ENCODE peak calls at places on chromosomes 1 and 21, in five cellular contexts. E, A, U, G and I are unnamed samples.

GRCh38 chr1:16013220-16013907 is 4.5 kb downstream of the HSPB7 start:
- DNase-seq in E (peak), A (no peak), U (peak), G (peak), I (no peak)

GRCh38 chr21:31201144-31201543 is 142.9 kb downstream of the TIAM1 start:
- DNase-seq in E (no peak), A (no peak), U (peak), G (no peak), I (no peak)

GRCh38 chr1:65229201-65229600 is 80.1 kb upstream of the DNAJC6 start:
- DNase-seq in E (no peak), A (no peak), U (no peak), G (no peak), I (no peak)

GRCh38 chr1:228101994-228102790 is 933 bp downstream of the C1orf35 start:
- DNase-seq in E (peak), A (no peak), U (peak), G (peak), I (no peak)

GRCh38 chr1:201714542-201715276 is 114.2 kb upstream of the IPO9 start:
- DNase-seq in E (peak), A (peak), U (peak), G (peak), I (peak)

GRCh38 chr1:16026723-16027484 is 5.1 kb downstream of the CLCNKA start:
- DNase-seq in E (peak), A (peak), U (no peak), G (no peak), I (no peak)

GRCh38 chr1:28887835-28888682 is 26.3 kb upstream of the EPB41 start:
- DNase-seq in E (no peak), A (no peak), U (peak), G (peak), I (no peak)

GRCh38 chr1:184622136-184622823 is 132.4 kb downstream of the EDEM3 start:
- DNase-seq in E (peak), A (peak), U (peak), G (peak), I (peak)

GRCh38 chr1:90990779-90991178 is 31.1 kb downstream of the ZNF644 start:
- DNase-seq in E (no peak), A (no peak), U (no peak), G (no peak), I (no peak)

GRCh38 chr21:36909423-36909822 is 57.0 kb downstream of the HLCS start:
- DNase-seq in E (no peak), A (no peak), U (peak), G (no peak), I (no peak)

GRCh38 chr1:157073944-157074685 is 25.5 kb downstream of the ETV3L start:
- DNase-seq in E (peak), A (peak), U (peak), G (peak), I (no peak)

GRCh38 chr1:24416666-24417391 is 1.2 kb downstream of the NIPAL3 start:
- DNase-seq in E (no peak), A (no peak), U (peak), G (peak), I (peak)

GRCh38 chr1:59952065-59952464 is 25.5 kb upstream of the CYP2J2 start:
- DNase-seq in E (no peak), A (no peak), U (no peak), G (no peak), I (no peak)

GRCh38 chr1:185911978-185912377 is 177.8 kb downstream of the HMCN1 start:
- DNase-seq in E (no peak), A (no peak), U (no peak), G (no peak), I (no peak)

GRCh38 chr1:86419277-86419903 is 4.6 kb upstream of the CLCA2 start:
- DNase-seq in E (no peak), A (no peak), U (peak), G (peak), I (no peak)

GRCh38 chr1:178189814-178190213 is 95.9 kb downstream of the RASAL2 start:
- DNase-seq in E (no peak), A (peak), U (peak), G (peak), I (no peak)

GRCh38 chr1:109546311-109547109 is 1.9 kb upstream of the GNAI3 start:
- DNase-seq in E (peak), A (peak), U (peak), G (peak), I (peak)
- H3K4me3 ChIP-seq in E (peak), A (peak), U (peak), G (no peak), I (peak)

GRCh38 chr1:27394282-27394658 is 1.8 kb downstream of the GPR3 start:
- DNase-seq in E (no peak), A (no peak), U (no peak), G (no peak), I (no peak)

GRCh38 chr1:27393641-27394281 is 1.3 kb downstream of the GPR3 start:
- DNase-seq in E (no peak), A (no peak), U (no peak), G (no peak), I (no peak)

GRCh38 chr1:27392096-27392777 is at the start of gene GPR3:
- DNase-seq in E (peak), A (peak), U (peak), G (peak), I (peak)

GRCh38 chr1:27392778-27393635 is 585 bp downstream of the GPR3 start:
- DNase-seq in E (no peak), A (no peak), U (no peak), G (no peak), I (no peak)

DNA sequence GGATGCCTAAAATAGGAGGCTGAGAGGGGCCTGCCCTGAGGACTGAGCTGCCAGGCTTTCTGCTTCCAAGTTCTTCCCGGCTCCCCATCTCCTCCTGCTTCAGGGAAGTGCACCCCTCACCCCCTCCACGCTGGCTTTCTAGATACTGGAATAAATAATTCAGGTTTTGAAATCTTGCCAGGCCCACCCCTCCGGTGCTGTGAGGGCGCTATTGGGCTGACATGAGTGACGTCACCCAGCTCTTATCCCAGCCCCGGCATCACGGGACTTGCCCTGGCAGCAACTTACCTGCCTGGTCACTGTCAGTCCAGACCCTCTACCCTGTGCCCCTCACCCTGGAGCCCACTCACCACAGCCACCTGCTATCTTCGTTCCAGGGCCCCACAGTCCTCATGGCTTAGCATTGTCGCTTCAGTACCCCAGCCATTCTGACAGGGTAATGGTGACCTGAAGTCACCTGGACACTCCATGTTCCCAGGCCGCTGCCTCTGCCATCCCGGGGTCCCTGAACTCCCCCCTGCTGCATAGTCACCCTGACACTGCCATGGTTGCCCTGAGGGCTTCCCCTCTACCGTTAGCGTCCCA is 819 bp upstream of the GPR3 start:
- DNase-seq in E (no peak), A (no peak), U (peak), G (no peak), I (no peak)
- H3K4me3 ChIP-seq in E (peak), A (peak), U (peak), G (no peak), I (peak)

DNA sequence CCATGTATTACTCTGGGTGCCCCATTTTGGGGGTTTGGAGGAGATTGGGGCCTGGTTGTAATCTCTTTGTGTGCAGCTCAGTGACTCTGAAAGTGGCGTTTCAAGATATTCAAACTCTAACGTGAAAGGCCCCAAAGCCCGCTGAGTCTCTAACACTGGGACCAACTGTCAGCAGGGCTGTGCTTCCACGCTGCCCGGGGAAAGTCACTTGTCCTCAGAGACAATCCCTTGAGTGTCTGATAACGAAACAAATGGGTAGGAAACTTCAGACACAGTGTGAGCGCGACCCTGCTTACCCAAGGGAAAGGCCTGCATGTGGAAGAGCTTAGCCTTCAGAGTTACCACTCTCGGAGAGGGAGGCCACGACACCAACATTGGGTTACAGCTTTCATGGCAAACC is 832 bp downstream of the UBASH3A start:
- DNase-seq in E (no peak), A (no peak), U (no peak), G (no peak), I (no peak)
- H3K4me3 ChIP-seq in E (no peak), A (no peak), U (no peak), G (no peak), I (no peak)

DNA sequence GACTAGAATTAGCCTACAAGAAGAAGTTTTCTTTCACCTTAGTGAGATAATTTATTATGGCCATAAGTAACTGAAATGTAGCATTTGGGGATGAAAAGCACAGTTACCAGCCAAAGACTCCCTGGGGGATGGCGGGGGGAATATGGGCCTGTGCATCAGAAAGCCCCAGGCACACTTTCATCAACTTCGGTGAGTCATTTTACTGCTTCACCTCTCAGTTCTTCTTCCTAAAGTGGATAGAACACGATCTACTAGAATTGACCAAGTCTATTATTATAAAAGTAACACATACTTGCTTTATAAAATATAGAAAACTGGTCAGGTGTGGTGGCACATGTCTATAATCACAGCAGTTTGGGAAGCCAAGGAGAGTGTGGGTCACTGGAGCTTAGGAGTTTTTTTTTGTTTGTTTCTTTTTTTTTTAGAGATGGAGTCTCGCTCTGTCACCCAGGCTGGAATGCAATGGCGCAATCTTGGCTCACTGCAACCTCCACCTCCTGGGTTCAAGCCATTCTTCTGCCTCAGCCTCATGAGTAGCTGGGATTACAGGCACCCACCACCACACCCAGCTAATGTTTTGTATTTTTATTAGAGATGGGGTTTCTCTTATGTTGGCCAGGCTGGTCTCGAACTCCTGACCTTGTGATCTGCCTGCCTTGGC is 141.8 kb downstream of the ZZZ3 start:
- DNase-seq in E (no peak), A (no peak), U (peak), G (no peak), I (peak)
- H3K4me3 ChIP-seq in E (no peak), A (no peak), U (no peak), G (no peak), I (no peak)

DNA sequence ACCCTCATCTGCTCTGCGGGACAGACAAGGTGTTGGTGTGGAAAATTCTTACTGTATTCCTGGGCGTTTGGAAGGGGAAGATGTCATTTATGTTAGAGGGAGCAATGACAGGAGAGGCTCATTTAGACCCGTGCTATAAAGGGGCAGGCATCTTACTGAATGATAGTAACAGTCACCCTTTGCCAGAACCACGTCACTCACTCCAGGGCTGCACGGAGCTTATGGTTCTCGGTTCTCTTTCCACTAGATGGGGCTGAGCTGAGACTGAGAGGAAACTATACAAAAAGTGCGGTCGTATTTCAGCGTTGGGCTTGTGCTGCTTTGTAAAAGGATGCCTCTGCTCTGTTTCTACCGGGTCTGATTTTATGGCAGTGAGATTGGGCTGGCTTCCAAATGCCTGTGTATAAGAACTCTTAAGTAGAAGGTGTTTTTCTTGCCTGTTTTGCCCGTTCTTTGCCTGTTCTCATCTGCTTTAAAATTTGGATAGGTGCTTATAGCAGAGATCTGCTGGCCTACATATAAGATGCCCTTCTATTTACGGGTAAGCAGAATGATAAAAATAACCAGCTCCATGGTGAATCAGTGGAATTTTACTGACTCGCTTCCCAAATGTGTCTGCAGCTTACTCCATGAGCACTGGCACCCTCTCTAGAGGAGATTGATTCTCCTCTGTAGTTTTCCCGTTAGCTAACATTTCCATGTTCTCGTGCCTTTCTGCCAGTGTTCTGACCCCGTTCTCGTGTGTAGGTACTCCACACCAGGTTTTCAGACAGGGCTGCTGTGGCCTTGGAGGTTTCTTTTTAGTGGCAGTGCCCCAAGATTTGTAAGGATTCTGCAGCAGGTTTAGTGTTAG is 55.9 kb downstream of the MRPS6 start:
- DNase-seq in E (peak), A (peak), U (peak), G (peak), I (peak)
- H3K4me3 ChIP-seq in E (peak), A (peak), U (peak), G (no peak), I (peak)

DNA sequence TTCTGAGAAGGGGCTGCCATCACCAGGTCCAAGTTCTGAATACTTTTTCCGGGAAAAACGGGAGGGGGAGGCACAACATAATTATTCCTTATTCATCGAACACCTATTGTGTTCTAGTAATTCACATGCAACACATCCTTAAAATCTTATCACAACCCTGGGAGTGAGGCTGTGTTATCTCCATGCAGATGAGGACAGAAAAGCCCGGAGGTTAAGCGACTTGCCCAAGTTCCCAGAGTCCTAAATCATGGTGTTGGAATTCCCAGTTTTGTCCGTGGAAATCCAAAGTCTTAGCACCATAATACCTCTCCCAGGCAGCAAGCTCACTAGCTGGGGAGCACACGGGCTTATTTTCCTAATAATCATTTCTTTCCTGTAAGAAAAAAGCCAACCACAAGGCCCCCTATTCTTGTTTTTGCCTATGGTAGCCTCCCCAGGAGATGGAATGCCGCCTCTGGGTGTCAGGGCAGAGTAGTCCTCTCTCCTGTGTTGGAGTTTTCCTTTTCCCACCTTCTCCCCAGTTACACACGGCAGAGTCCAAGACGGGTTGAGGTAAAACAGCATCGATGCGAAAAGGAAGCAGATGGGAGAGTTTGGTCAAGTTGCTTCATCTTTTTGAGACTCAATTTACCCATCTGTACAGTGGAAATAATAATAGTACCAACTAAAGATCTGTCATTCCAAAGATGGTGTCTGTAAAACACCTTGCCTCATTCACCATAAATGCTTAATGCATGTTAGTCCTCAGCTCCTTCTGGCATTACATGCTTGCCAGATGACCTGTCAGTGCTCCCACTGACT is 228.0 kb upstream of the TMEM51 start:
- DNase-seq in E (no peak), A (no peak), U (no peak), G (no peak), I (no peak)
- H3K4me3 ChIP-seq in E (peak), A (peak), U (peak), G (no peak), I (peak)

GRCh38 chr1:75550559-75550958 is 60.4 kb downstream of the SLC44A5 start:
- DNase-seq in E (no peak), A (no peak), U (no peak), G (no peak), I (no peak)
- H3K4me3 ChIP-seq in E (no peak), A (no peak), U (no peak), G (no peak), I (no peak)

DNA sequence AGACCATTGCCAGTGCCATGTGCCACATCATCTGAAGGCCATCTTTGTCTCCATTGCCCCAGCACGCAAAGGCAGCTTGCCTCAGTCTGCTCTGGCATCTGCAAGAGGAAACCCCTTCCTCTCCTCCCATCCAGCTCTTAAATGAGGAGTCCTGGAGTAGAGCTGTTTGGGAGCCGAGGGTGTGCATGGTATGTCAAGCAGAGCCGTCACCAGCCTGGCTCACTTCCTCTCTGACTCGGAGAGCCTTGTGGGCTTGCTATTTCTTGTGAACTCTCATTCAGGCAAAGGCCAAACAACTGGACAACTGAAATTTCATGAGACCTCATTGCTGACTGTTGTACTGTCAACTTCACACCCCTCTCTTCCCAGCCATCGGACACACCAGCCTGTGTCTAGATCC is 143.9 kb downstream of the SIPA1L2 start:
- DNase-seq in E (peak), A (no peak), U (no peak), G (no peak), I (no peak)
- H3K4me3 ChIP-seq in E (no peak), A (no peak), U (no peak), G (no peak), I (no peak)

DNA sequence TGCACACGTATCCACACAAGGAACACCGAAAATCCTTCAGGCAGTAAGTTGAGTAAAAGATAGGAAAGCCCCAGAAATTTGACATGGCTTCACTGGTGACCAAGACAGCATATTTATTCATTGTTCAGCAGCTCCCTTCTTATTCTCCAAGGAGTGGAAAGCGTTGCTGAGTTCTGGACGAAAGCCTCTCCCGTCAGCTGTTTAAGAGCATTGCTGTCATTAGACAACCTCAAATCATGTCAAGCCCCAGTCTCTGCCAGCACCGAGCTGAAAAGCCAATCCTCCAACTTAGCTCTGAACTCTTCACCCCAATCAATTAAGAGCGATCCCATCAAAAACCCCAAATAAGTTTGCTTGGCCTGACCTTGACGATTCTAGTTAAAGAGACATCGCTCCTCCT is 110.9 kb downstream of the PLPP3 start:
- DNase-seq in E (no peak), A (no peak), U (no peak), G (no peak), I (no peak)
- H3K4me3 ChIP-seq in E (peak), A (no peak), U (no peak), G (no peak), I (no peak)

GRCh38 chr1:78836736-78837135 is 169.8 kb downstream of the ADGRL4 start:
- DNase-seq in E (no peak), A (no peak), U (peak), G (peak), I (no peak)
- H3K4me3 ChIP-seq in E (no peak), A (no peak), U (no peak), G (no peak), I (no peak)